ENCODE peak calls at places on chromosome 14, in four cellular contexts. R is fibroblast of lung, Z is neural progenitor cell, S is astrocyte. M is an unnamed sample.

GRCh38 chr14:85607571-85608219 is 77.8 kb downstream of the FLRT2 start:
- DNase-seq in Z (no peak), R (peak; percentile 90), S (peak; percentile 89), M (peak; percentile 92)

GRCh38 chr14:24817638-24818053 is 183.7 kb upstream of the GZMB start:
- DNase-seq in Z (peak; percentile 25), S (no peak), R (no peak), M (no peak)

GRCh38 chr14:24816011-24816928 is 182.3 kb upstream of the GZMB start:
- DNase-seq in R (peak; percentile 69), S (peak; percentile 68), Z (no peak), M (peak; percentile 83)

GRCh38 chr14:51394391-51394790 is 154.3 kb downstream of the TMX1 start:
- DNase-seq in R (peak; percentile 42), S (no peak), Z (no peak), M (no peak)

GRCh38 chr14:64755661-64756265 is 51.5 kb downstream of the PLEKHG3 start:
- DNase-seq in Z (no peak), S (peak; percentile 42), R (peak; percentile 57), M (peak; percentile 98)

GRCh38 chr14:73996731-73997107 is 22.4 kb downstream of the ENTPD5 start:
- DNase-seq in Z (no peak), S (no peak), R (no peak), M (no peak)

GRCh38 chr14:78673845-78674244 is 503.7 kb downstream of the NRXN3 start:
- DNase-seq in Z (peak; percentile 8), R (no peak), S (no peak), M (no peak)

GRCh38 chr14:100903672-100904185 is at the start of gene RTL1:
- DNase-seq in S (no peak), Z (no peak), R (no peak), M (no peak)

GRCh38 chr14:73058923-73059311 is 583 bp downstream of the RBM25 start:
- DNase-seq in R (peak; percentile 40), Z (peak; percentile 48), S (peak; percentile 18), M (peak; percentile 40)

GRCh38 chr14:79411403-79412174 is 799.7 kb downstream of the DIO2 start:
- DNase-seq in S (peak; percentile 14), Z (no peak), R (peak; percentile 41), M (no peak)

GRCh38 chr14:58796636-58797429 is 159.1 kb downstream of the DACT1 start:
- DNase-seq in S (no peak), R (no peak), Z (peak; percentile 28), M (peak; percentile 30)

GRCh38 chr14:52906141-52906601 is 44.7 kb downstream of the FERMT2 start:
- DNase-seq in R (peak; percentile 91), Z (no peak), S (peak; percentile 90), M (peak; percentile 83)

GRCh38 chr14:22569749-22570131 is 19.3 kb downstream of the DAD1 start:
- DNase-seq in S (no peak), R (no peak), Z (no peak), M (no peak)

GRCh38 chr14:22567437-22567836 is 21.6 kb downstream of the DAD1 start:
- DNase-seq in R (no peak), Z (no peak), S (no peak), M (no peak)

GRCh38 chr14:22566845-22567244 is 22.2 kb downstream of the DAD1 start:
- DNase-seq in Z (no peak), R (no peak), S (no peak), M (no peak)

GRCh38 chr14:22570132-22570949 is 18.7 kb downstream of the DAD1 start:
- DNase-seq in S (peak; percentile 52), Z (peak; percentile 92), R (peak; percentile 63), M (peak; percentile 66)

DNA sequence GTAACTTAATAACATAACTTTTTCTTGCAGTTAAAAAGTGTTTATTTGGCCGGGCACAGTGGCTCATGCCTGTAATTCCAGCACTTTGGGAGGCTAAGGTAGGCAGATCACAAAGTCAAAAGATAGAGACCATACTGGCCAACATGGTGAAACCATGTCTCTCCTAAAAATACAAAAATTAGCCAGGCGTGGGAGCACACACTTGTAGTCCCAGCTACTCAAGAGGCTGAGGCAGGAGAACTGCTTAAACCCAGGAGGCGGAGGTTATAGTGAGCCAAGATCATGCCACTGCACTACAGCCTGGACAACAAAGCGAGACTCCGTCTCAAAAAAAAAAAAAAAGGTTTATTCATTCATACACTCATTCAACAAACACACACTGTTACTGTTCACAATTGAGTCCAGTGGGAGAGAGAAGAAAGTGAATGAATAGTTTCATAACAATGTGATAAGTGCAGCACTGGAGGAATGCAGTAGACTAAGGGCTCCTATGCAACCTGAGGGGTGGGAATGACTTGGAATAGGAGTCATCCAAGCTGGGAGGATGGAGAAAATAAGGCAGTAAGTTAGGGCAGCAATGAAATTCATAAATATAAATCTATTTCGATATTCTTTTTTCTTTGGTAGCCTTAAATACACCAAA is 19.8 kb downstream of the DAD1 start:
- DNase-seq in S (peak; percentile 33), Z (no peak), R (peak; percentile 55), M (no peak)
- H2AFZ ChIP-seq in S (no peak overlapping the region), Z (no peak overlapping the region), R (no peak overlapping the region), M (no peak overlapping the region)

GRCh38 chr14:103078420-103078749 is 5.6 kb upstream of the LBHD2 start:
- DNase-seq in Z (peak; percentile 89), S (peak; percentile 42), R (peak; percentile 64), M (peak; percentile 58)
- H3K4me3 ChIP-seq in Z (no peak overlapping the region), S (no peak overlapping the region), R (no peak overlapping the region), M (no peak overlapping the region)

GRCh38 chr14:45253754-45254300 is 825 bp upstream of the MIS18BP1 start:
- DNase-seq in Z (no peak), S (peak; percentile 39), R (peak; percentile 61), M (peak; percentile 63)
- H2AFZ ChIP-seq in Z (peak overlapping the region; percentile 93), S (peak overlapping the region; percentile 94), R (peak overlapping the region; percentile 98), M (peak overlapping the region; percentile 74)

GRCh38 chr14:95317817-95318343 is 1.8 kb downstream of the CLMN start:
- DNase-seq in R (no peak), Z (no peak), S (no peak), M (no peak)
- H3K4me3 ChIP-seq in R (no peak overlapping the region), Z (no peak overlapping the region), S (no peak overlapping the region), M (peak overlapping the region; percentile 85)

GRCh38 chr14:87992720-87993484 is at the start of gene GALC:
- DNase-seq in S (peak; percentile 90), Z (peak; percentile 96), R (peak; percentile 94), M (peak; percentile 75)

GRCh38 chr14:87989613-87990299 is 3.2 kb downstream of the GALC start:
- DNase-seq in R (no peak), S (no peak), Z (no peak), M (peak; percentile 6)

GRCh38 chr14:87992349-87992719 is 648 bp downstream of the GALC start:
- DNase-seq in Z (peak; percentile 60), S (no peak), R (peak; percentile 33), M (peak; percentile 2)

GRCh38 chr14:87993485-87993809 is 465 bp upstream of the GALC start:
- DNase-seq in S (no peak), R (no peak), Z (no peak), M (no peak)

GRCh38 chr14:87990687-87991086 is 2.3 kb downstream of the GALC start:
- DNase-seq in S (no peak), R (no peak), Z (no peak), M (no peak)
- H2AFZ ChIP-seq in S (no peak overlapping the region), R (no peak overlapping the region), Z (no peak overlapping the region), M (no peak overlapping the region)

GRCh38 chr14:71242237-71242748 is 335.0 kb downstream of the PCNX1 start:
- DNase-seq in R (peak; percentile 82), Z (no peak), S (peak; percentile 80), M (no peak)
- H3K4me3 ChIP-seq in R (no peak overlapping the region), Z (no peak overlapping the region), S (no peak overlapping the region), M (no peak overlapping the region)

DNA sequence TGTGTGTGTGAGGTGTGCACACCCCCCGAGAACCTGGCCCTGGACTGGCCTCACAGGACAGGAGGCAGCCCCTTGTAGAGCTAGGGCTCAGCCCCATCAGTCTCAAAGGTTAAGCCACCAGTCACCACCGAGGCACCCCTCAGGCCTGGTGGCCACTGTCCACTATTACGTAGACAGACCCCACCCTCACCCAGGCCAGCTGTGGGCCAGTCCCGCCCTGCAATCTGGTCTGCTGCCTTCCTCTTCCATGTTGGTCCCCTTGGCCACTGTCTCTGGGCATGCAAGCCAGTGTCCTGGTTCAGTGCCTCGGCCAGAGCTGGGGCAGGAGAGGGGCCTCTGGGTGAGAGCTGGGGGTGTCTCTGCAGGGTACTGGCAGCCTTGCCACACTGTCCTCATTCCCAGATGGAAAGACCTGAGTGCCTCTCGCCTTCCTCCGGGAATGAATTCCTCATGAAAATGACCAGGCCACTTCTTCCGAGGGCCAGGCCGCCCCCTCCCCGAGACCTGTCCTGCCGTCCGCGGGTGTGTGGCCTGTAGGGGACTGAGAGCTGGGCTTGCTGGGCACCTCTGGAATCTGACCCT is 897 bp upstream of the TEX22 start:
- DNase-seq in R (no peak), S (no peak), Z (no peak), M (no peak)
- H2AFZ ChIP-seq in R (peak overlapping the region; percentile 41), S (peak overlapping the region; percentile 86), Z (peak overlapping the region; percentile 89), M (peak overlapping the region; percentile 98)

DNA sequence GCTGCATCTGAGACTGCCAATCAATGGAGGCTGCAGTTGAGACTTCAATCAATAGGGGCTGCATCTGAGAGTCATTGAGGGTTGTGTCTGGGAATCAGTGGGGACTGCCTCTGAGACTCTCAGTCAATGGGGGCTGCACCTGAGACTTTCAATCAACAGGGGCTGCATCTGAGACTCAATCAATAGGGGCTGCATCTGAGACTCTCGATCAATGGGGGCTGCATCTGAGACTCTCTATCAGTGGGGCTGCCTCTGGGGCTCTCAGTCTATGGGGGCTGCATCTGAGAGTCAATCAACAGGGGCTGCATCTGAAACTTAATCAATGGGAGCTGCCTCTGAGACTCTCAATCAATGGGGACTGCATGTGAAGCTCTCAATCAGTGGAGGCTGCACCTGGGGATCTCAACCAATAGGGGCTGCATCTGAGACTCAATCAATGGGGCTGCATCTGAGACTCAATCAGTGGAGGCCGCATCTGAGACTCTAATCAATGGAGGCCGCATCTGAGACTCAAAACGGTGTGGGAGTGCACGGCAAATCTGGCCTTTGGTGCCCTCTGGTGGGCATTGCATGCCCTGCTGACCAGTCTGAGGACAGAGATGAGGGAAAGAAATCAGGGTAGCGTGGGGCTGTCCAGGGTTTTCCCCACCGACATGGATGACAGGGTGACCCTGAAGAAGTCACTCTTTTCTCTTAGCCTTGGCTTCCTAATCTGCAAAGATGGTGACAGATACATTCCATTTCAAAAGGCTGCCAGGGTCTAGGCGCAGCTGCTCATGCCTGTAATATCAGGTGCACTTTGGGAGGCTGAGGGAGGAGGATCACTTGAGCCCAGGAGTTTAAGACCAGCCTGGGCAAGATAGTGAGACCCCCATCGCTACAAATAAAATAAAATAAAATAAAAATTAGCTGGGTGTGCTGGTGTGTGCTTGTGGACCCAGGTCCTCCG is 41.3 kb upstream of the EIF5 start:
- DNase-seq in Z (peak; percentile 85), S (peak; percentile 9), R (peak; percentile 27), M (peak; percentile 41)
- H3K4me3 ChIP-seq in Z (no peak overlapping the region), S (no peak overlapping the region), R (no peak overlapping the region), M (no peak overlapping the region)

DNA sequence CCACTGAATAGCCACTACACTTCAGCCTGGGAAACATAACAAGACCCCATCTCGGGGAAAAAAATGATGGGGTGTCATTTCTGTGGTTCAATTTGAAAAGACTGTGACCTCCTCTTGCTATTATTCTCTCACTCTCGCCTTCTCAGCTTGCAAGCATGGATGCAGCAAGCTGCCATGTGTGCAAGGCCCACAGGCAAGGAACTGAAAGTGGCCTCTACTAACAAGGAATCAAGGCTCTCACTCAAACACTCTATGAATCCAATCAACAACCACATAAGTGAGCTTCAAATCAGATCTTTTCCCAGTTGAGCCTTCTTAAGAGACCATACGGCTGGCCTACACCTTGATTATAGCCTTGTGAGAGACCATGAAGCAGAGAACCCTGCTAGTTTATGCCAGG is 17.9 kb upstream of the DHRS7 start:
- DNase-seq in Z (no peak), S (no peak), R (no peak), M (no peak)
- H2AFZ ChIP-seq in Z (no peak overlapping the region), S (no peak overlapping the region), R (no peak overlapping the region), M (peak overlapping the region; percentile 41)